ENCODE peak calls at places on chromosomes 4 and X, in six cellular contexts. F is prostate gland; X is CD4-positive, CD25-positive, alpha-beta regulatory T cell; T is PC-3; E is GM12892; J is A172. R is an unnamed sample.
A peak's percentile ranks its signal among the peaks of the same experiment; 100 is the strongest.

GRCh38 chr4:152938237-152938969 is 2.3 kb downstream of the FHDC1 start:
- DNase-seq in X (no peak), F (peak; percentile 33), T (no peak), E (no peak), J (no peak), R (no peak)

GRCh38 chr4:62288803-62289541 is 1088.8 kb downstream of the ADGRL3 start:
- DNase-seq in X (no peak), E (no peak), F (no peak), T (peak; percentile 6), J (no peak), R (no peak)

GRCh38 chrX:19804168-19804567 is 83.2 kb downstream of the SH3KBP1 start:
- DNase-seq in T (no peak), X (no peak), J (no peak), F (no peak), E (no peak), R (no peak)

GRCh38 chr4:7004331-7004730 is 38.8 kb upstream of the TADA2B start:
- DNase-seq in T (no peak), J (no peak), E (no peak), X (no peak), F (no peak), R (peak; percentile 58)

GRCh38 chr4:121270384-121270783 is 106.3 kb upstream of the TNIP3 start:
- DNase-seq in F (no peak), J (no peak), T (no peak), X (no peak), E (no peak), R (no peak)

GRCh38 chrX:2391869-2392606 is 108.7 kb downstream of the DHRSX start:
- DNase-seq in E (no peak), F (no peak), J (peak; percentile 100), T (peak; percentile 93), X (no peak), R (peak; percentile 89)

GRCh38 chr4:27760176-27760575 is 899.5 kb downstream of the STIM2 start:
- DNase-seq in X (no peak), J (no peak), T (no peak), F (no peak), E (no peak), R (no peak)

GRCh38 chr4:145719752-145720624 is 40.0 kb downstream of the C4orf51 start:
- DNase-seq in J (no peak), X (peak; percentile 58), F (no peak), E (no peak), T (no peak), R (no peak)

GRCh38 chrX:153801646-153802045 is 7.2 kb downstream of the SSR4 start:
- DNase-seq in F (no peak), X (no peak), T (no peak), E (no peak), J (no peak), R (no peak)

GRCh38 chr4:186297013-186297645 is 31.1 kb downstream of the F11 start:
- DNase-seq in J (peak; percentile 46), T (peak; percentile 64), F (peak; percentile 8), E (no peak), X (peak; percentile 43), R (peak; percentile 8)

GRCh38 chrX:107571296-107571998 is 56.9 kb upstream of the PRPS1 start:
- DNase-seq in E (no peak), T (peak; percentile 88), F (no peak), J (peak; percentile 75), X (no peak), R (peak; percentile 86)

GRCh38 chrX:100296183-100296753 is 113.8 kb downstream of the PCDH19 start:
- DNase-seq in J (no peak), T (no peak), X (no peak), F (no peak), E (no peak), R (no peak)

GRCh38 chr4:78464265-78464664 is 87.3 kb upstream of the ANXA3 start:
- DNase-seq in F (no peak), E (no peak), T (peak; percentile 39), J (no peak), X (no peak), R (no peak)

GRCh38 chr4:146342600-146343192 is 128.4 kb downstream of the REELD1 start:
- DNase-seq in E (no peak), X (peak; percentile 62), T (peak; percentile 78), F (peak; percentile 9), J (no peak), R (peak; percentile 3)

GRCh38 chr4:101346312-101346561 is 1.1 kb downstream of the PPP3CA start:
- DNase-seq in F (peak; percentile 42), X (peak; percentile 54), T (no peak), J (no peak), E (no peak), R (no peak)

GRCh38 chrX:662126-662525 is 31.5 kb downstream of the SHOX start:
- DNase-seq in E (no peak), T (no peak), X (no peak), F (no peak), J (no peak), R (no peak)

GRCh38 chr4:144985014-144985413 is 113.0 kb downstream of the ANAPC10 start:
- DNase-seq in E (no peak), J (no peak), F (no peak), T (no peak), X (no peak), R (no peak)

GRCh38 chr4:164097119-164097518 is 602.6 kb downstream of the TMA16 start:
- DNase-seq in F (no peak), J (no peak), X (no peak), T (no peak), E (no peak), R (no peak)

GRCh38 chrX:152663086-152663485 is 25.4 kb downstream of the GABRQ start:
- DNase-seq in E (no peak), F (no peak), J (no peak), T (no peak), X (no peak), R (no peak)

GRCh38 chrX:42746606-42747005 is 31.4 kb downstream of the PPP1R2C start:
- DNase-seq in T (no peak), E (no peak), J (no peak), X (no peak), F (no peak), R (no peak)

GRCh38 chr4:59637596-59637995 is 1562.5 kb upstream of the ADGRL3 start:
- DNase-seq in X (no peak), T (no peak), F (no peak), J (no peak), E (no peak), R (no peak)

GRCh38 chrX:38500886-38501285 is 60.5 kb upstream of the TSPAN7 start:
- DNase-seq in T (no peak), X (no peak), J (peak; percentile 19), F (no peak), E (no peak), R (peak; percentile 25)

GRCh38 chr4:69689530-69690111 is 36.6 kb upstream of the UGT2A1 start:
- DNase-seq in F (peak; percentile 7), E (no peak), T (peak; percentile 72), J (peak; percentile 10), X (peak; percentile 52), R (no peak)

GRCh38 chr4:186148335-186148975 is 42.9 kb upstream of the CYP4V2 start:
- DNase-seq in X (no peak), J (no peak), E (no peak), T (no peak), F (no peak), R (no peak)

GRCh38 chr4:78524009-78524408 is 27.6 kb upstream of the ANXA3 start:
- DNase-seq in J (no peak), E (no peak), T (no peak), X (no peak), F (no peak), R (no peak)

GRCh38 chr4:25098964-25099843 is 61.0 kb downstream of the SEPSECS start:
- DNase-seq in X (no peak), F (peak; percentile 73), J (peak; percentile 41), E (no peak), T (peak; percentile 51), R (peak; percentile 71)

GRCh38 chr4:8164687-8165086 is 6.1 kb upstream of the ABLIM2 start:
- DNase-seq in F (no peak), E (no peak), J (no peak), X (no peak), T (no peak), R (no peak)

R was measured in Daoy.